ENCODE peak calls at places on chromosomes 1 and 21, in nine cellular contexts. I is activated CD4-positive, CD25-positive, alpha-beta regulatory T cell treated with anti-CD3 and anti-CD28 coated beads, Interleukin-2, amount 50 U/mL, for 72 hours; U is DMS153; F is adipocyte; Z is fibroblast of lung; W is NCI-H526; B is sigmoid colon; S is nephron progenitor cell; O is kidney tubule cell. L is an unnamed sample.

GRCh38 chr1:119621714-119622113 is 26.4 kb downstream of the ZNF697 start:
- DNase-seq in I (no peak), Z (no peak), B (no peak), W (no peak), O (no peak), S (no peak), U (no peak), F (no peak), L (no peak)

GRCh38 chr1:179178965-179179364 is 50.5 kb downstream of the ABL2 start:
- DNase-seq in W (no peak), O (peak), U (no peak), I (no peak), S (no peak), Z (peak), F (peak), B (no peak), L (no peak)

GRCh38 chr1:230753191-230753585 is 6.0 kb downstream of the CAPN9 start:
- DNase-seq in S (no peak), Z (no peak), W (no peak), I (no peak), B (no peak), O (no peak), U (no peak), F (no peak), L (no peak)

GRCh38 chr1:27547220-27548116 is 56.5 kb downstream of the AHDC1 start:
- DNase-seq in Z (no peak), I (no peak), O (no peak), U (no peak), S (no peak), F (no peak), W (no peak), B (no peak), L (no peak)

GRCh38 chr1:61322769-61323168 is 240.4 kb downstream of the NFIA start:
- DNase-seq in B (no peak), O (peak), Z (no peak), I (no peak), S (no peak), W (no peak), U (peak), F (no peak), L (no peak)

GRCh38 chr1:150186789-150187559 is 37.3 kb downstream of the PLEKHO1 start:
- DNase-seq in W (peak), B (no peak), F (peak), S (peak), O (peak), U (peak), Z (peak), I (no peak), L (no peak)

GRCh38 chr1:80050523-80050922 is 1044.0 kb upstream of the ADGRL4 start:
- DNase-seq in B (peak), S (no peak), F (no peak), O (no peak), U (no peak), W (no peak), I (no peak), Z (no peak), L (no peak)

GRCh38 chr21:25956993-25957714 is 213.4 kb downstream of the APP start:
- DNase-seq in I (no peak), U (no peak), S (no peak), B (no peak), O (peak), W (no peak), Z (peak), F (peak), L (peak)

GRCh38 chr1:52955129-52955970 is 28.3 kb downstream of the SCP2 start:
- DNase-seq in S (no peak), I (no peak), Z (peak), B (no peak), O (peak), U (no peak), W (no peak), F (peak), L (peak)

GRCh38 chr1:155645024-155645423 is 35.0 kb downstream of the MSTO1 start:
- DNase-seq in U (no peak), W (no peak), I (no peak), B (no peak), S (no peak), Z (no peak), O (no peak), F (no peak), L (no peak)

GRCh38 chr1:200240655-200241054 is 169.2 kb downstream of the ZNF281 start:
- DNase-seq in I (no peak), Z (no peak), O (no peak), F (no peak), B (no peak), U (no peak), S (peak), W (no peak), L (no peak)

GRCh38 chr21:42321845-42322244 is 6.6 kb upstream of the TFF3 start:
- DNase-seq in S (no peak), B (peak), W (no peak), U (no peak), I (no peak), Z (no peak), F (no peak), O (no peak), L (no peak)

GRCh38 chr1:232521660-232522059 is 108.3 kb downstream of the SIPA1L2 start:
- DNase-seq in Z (no peak), O (peak), F (peak), U (no peak), I (no peak), W (no peak), S (no peak), B (no peak), L (no peak)

GRCh38 chr1:202164271-202165037 is 4.1 kb upstream of the PTPN7 start:
- DNase-seq in F (no peak), U (no peak), I (peak), B (no peak), Z (no peak), W (no peak), S (no peak), O (no peak), L (no peak)

GRCh38 chr21:35222021-35222420 is 172.9 kb upstream of the RUNX1 start:
- DNase-seq in F (no peak), U (no peak), Z (no peak), W (no peak), O (peak), S (no peak), I (no peak), B (no peak), L (no peak)

GRCh38 chr1:19365711-19366110 is 53.6 kb downstream of the SLC66A1 start:
- DNase-seq in I (no peak), U (no peak), S (no peak), Z (no peak), F (no peak), O (no peak), W (no peak), B (no peak), L (no peak)

GRCh38 chr1:153922076-153922837 is 515 bp downstream of the GATAD2B start:
- DNase-seq in O (peak), Z (no peak), S (peak), W (peak), F (peak), I (no peak), U (no peak), B (no peak), L (no peak)

GRCh38 chr1:43021547-43022474 is 63.1 kb upstream of the SLC2A1 start:
- DNase-seq in I (no peak), Z (no peak), B (no peak), U (no peak), S (no peak), W (no peak), F (no peak), O (peak), L (no peak)

GRCh38 chr1:2595261-2595811 is 8.8 kb downstream of the PRXL2B start:
- DNase-seq in O (no peak), I (no peak), Z (no peak), F (no peak), S (no peak), W (no peak), U (no peak), B (peak), L (no peak)

GRCh38 chr21:15062566-15062965 is 2.2 kb downstream of the NRIP1 start:
- DNase-seq in W (no peak), U (no peak), O (peak), Z (peak), I (no peak), B (no peak), F (peak), S (no peak), L (no peak)

GRCh38 chr1:115545791-115546733 is 95.7 kb upstream of the VANGL1 start:
- DNase-seq in F (peak), B (no peak), O (peak), U (no peak), S (peak), I (no peak), Z (peak), W (no peak), L (peak)

GRCh38 chr1:20485527-20486456 is at the start of gene CAMK2N1:
- DNase-seq in F (peak), U (peak), Z (peak), S (peak), O (peak), W (no peak), B (peak), I (peak), L (no peak)

GRCh38 chr1:172883844-172884243 is 166.9 kb downstream of the TNFSF18 start:
- DNase-seq in S (no peak), W (peak), I (no peak), F (no peak), B (no peak), O (no peak), Z (no peak), U (no peak), L (no peak)

GRCh38 chr21:29232601-29233541 is 65.9 kb upstream of the BACH1 start:
- DNase-seq in O (peak), U (no peak), I (no peak), Z (no peak), W (no peak), S (no peak), B (no peak), F (peak), L (no peak)

GRCh38 chr1:53913352-53914043 is 19.5 kb downstream of the DIO1 start:
- DNase-seq in I (no peak), B (no peak), U (no peak), W (no peak), O (no peak), S (no peak), F (no peak), Z (no peak), L (no peak)

GRCh38 chr1:169236143-169236542 is 129.7 kb downstream of the ATP1B1 start:
- DNase-seq in U (no peak), O (no peak), Z (peak), I (no peak), S (no peak), F (no peak), B (no peak), W (no peak), L (no peak)

GRCh38 chr1:204288061-204288588 is 71.6 kb downstream of the PLEKHA6 start:
- DNase-seq in F (no peak), U (peak), O (peak), I (no peak), W (peak), S (peak), B (peak), Z (no peak), L (no peak)

L was measured in non-pigmented ciliary epithelial cell.